ENCODE peak calls at places on chromosomes 7 and 10, in six cellular contexts. Y is mucosa of descending colon, R is lower lobe of right lung, P is tibial nerve, D is cardiac fibroblast, F is fibroblast of the aortic adventitia. W is an unnamed sample.

GRCh38 chr10:130708465-130708864 is 572.3 kb downstream of the GLRX3 start:
- DNase-seq in Y (no peak), R (no peak), P (no peak), D (no peak), F (no peak), W (no peak)

GRCh38 chr7:51045319-51046102 is 262.8 kb upstream of the GRB10 start:
- DNase-seq in Y (no peak), R (no peak), P (no peak), D (peak), F (peak), W (peak)

GRCh38 chr7:73703985-73704639 is 15.4 kb downstream of the STX1A start:
- DNase-seq in Y (peak), R (peak), P (no peak), D (peak), F (peak), W (peak)

GRCh38 chr10:42974693-42975002 is 102.2 kb upstream of the RET start:
- DNase-seq in Y (no peak), R (no peak), P (no peak), D (no peak), F (no peak), W (no peak)

GRCh38 chr10:24900888-24901685 is 51.3 kb downstream of the PRTFDC1 start:
- DNase-seq in Y (no peak), R (no peak), P (no peak), D (no peak), F (peak), W (peak)

GRCh38 chr7:108723343-108723957 is 153.8 kb downstream of the DNAJB9 start:
- DNase-seq in Y (no peak), R (no peak), P (no peak), D (no peak), F (no peak), W (no peak)

GRCh38 chr10:17062009-17062408 is 67.6 kb downstream of the CUBN start:
- DNase-seq in Y (no peak), R (no peak), P (no peak), D (peak), F (peak), W (peak)

GRCh38 chr10:97134202-97134601 is 51.6 kb downstream of the SLIT1 start:
- DNase-seq in Y (no peak), R (no peak), P (no peak), D (no peak), F (no peak), W (no peak)

GRCh38 chr7:24816868-24817267 is 59.6 kb upstream of the GSDME start:
- DNase-seq in Y (no peak), R (no peak), P (no peak), D (no peak), F (no peak), W (no peak)

GRCh38 chr10:125084191-125085186 is 75.9 kb downstream of the CTBP2 start:
- DNase-seq in Y (peak), R (no peak), P (no peak), D (peak), F (peak), W (peak)

GRCh38 chr10:78914502-78915330 is 154.1 kb upstream of the ZMIZ1 start:
- DNase-seq in Y (peak), R (no peak), P (peak), D (no peak), F (peak), W (peak)

GRCh38 chr10:132010484-132010883 is 28.8 kb upstream of the BNIP3 start:
- DNase-seq in Y (no peak), R (no peak), P (no peak), D (no peak), F (no peak), W (no peak)

GRCh38 chr10:132005147-132005546 is 23.4 kb upstream of the BNIP3 start:
- DNase-seq in Y (no peak), R (no peak), P (no peak), D (peak), F (no peak), W (no peak)

GRCh38 chr10:132006966-132007365 is 25.2 kb upstream of the BNIP3 start:
- DNase-seq in Y (no peak), R (no peak), P (no peak), D (no peak), F (no peak), W (no peak)

GRCh38 chr10:132009575-132009974 is 27.9 kb upstream of the BNIP3 start:
- DNase-seq in Y (no peak), R (no peak), P (no peak), D (no peak), F (no peak), W (no peak)

DNA sequence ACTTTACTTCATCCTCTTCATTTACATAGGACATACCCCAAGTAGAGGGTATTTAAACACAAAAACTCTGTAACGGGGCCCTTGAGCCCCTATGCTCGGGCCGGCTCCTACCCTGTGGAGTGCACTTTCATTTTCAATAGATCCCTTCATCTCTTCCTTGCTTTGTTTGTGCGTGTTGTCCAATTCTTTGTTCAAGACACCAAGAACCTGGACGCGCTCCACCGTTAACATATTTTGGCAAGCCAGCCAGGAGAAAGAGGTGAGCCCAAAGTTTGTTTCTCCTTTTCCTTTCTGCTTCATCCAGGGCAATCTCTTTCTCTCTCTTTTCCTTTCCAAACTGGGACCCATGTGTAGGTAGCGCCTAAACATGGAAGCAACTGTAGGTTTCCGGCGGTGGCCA is 26.0 kb upstream of the BNIP3 start:
- DNase-seq in Y (no peak), R (no peak), P (no peak), D (no peak), F (no peak), W (no peak)
- TF ChIP-seq CTCF in Y (no peak), R (no peak), P (no peak), D (no peak), F (no peak), W (no peak)

GRCh38 chr7:49243521-49243920 is 319.2 kb downstream of the CDC14C start:
- DNase-seq in Y (no peak), R (no peak), P (no peak), D (no peak), F (no peak), W (no peak)
- TF ChIP-seq CTCF in Y (no peak), R (no peak), P (no peak), D (no peak), F (no peak), W (no peak)

DNA sequence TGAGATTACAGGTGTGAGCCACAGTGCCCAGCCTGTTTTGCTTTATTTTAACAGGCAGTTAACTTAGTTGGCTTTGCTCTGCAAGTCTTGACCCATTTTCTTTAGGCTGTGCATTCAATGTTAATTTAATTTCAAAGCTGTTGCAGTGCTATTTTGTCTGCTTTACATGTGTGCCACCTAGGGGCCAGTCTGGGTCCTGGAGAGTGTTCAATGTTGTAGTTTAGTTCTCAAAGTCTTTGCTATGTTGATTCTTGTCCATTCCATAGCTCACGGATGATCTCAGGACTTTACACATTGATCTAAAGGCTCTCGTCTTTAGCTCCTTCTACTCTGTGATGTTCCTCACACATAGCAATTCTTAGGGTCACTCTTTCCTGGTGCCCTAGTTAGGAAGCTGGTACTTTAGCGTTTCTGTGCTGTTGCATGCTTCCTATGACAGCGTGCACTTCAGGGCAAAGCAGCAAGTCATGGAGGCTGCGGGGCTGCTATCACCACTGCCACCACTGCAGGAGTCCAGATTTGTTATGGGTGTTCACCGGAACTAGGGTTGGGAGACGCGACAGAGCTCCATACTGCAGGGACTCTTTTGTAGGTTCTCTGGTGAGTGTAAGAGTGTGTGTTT is 16.4 kb upstream of the ABCA13 start:
- DNase-seq in Y (peak), R (no peak), P (no peak), D (peak), F (peak), W (peak)
- TF ChIP-seq CTCF in Y (peak), R (peak), P (peak), D (peak), F (peak), W (peak)

DNA sequence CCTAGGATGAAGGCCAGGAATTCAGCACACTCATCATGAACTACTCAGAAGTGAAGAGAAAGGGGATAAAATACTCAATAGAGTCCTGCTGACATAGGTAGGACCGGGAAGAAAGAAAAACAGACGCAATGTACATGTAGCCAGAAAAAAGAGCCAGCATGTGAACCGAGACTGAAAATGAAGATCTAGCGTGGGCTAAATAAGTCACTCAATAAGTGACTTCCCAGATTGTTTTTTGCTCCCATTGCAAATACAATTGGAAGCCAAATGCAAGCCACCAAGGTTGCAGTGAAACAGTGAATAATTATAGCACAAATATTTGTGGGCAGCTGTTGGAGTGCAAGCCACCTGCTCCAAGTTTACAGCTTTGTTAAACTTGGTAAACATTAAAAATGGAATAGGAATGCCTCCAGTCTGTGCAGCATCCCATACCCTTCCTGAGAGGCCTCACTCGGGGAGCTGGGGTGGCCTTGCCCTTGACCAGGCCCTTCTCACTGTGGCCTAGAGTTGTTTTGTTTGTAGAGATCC is 34.7 kb upstream of the HPS1 start:
- DNase-seq in Y (no peak), R (no peak), P (no peak), D (no peak), F (no peak), W (no peak)
- TF ChIP-seq CTCF in Y (no peak), R (no peak), P (no peak), D (no peak), F (no peak), W (no peak)

DNA sequence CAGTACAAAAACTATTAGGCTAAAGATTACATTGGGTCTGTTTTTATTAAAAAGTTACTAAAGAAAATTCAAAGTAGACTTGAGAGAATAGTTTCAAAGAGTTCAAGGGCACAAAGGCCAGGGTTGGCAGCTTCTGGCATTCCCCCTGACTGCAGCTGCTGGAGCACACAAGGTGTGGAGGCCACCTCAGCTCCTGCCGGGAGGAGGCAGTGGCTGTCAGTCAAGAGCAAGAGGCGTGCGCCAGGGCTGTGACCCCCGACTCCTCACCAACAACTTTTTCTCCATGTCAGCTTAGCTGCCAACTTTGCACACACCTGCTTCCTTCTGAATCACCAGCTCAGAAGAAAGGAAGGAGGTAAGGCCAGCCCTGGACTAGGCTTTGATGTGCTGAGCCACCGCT is 144.6 kb upstream of the PLXNA4 start:
- DNase-seq in Y (no peak), R (no peak), P (no peak), D (no peak), F (no peak), W (no peak)
- TF ChIP-seq CTCF in Y (no peak), R (no peak), P (no peak), D (no peak), F (no peak), W (no peak)

DNA sequence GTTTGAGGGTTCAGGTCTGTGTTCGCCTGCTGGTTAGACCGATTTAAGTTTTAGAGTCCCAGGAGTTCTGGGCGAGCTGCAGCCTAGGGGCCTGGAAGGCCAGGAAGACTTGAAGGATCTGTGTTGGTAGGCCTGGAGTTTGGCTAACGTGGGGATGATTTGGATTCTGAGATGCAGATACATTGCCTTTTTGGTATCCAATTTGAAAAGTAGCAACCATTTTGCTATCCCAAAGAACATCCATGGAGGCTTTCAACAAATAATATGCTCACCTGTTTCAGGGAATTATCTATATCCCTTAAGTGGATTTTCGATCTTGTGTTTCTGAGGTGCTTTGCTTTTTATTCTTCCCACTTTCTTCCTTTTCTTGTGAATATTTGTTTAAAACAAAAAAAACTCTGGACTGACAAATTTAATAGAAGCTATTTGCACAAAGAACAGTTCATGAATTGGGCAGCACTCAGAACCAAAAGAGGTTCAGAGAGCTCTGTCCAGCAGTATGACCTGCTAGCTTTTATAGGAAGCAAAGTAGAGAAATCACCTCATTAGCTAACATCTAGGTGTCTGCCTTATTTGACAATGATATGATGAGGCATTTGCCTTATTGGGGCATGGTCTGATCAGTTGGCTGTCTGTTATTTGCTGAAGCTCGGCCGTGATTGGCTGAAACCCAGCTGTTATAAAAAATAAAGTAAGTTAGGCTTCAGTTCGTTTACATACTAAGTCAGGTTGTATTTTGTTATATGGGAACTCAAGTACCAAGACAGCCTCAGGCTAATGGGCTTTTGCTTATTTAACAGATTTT is 686 bp upstream of the TRIM4 start:
- DNase-seq in Y (no peak), R (no peak), P (no peak), D (peak), F (peak), W (peak)
- TF ChIP-seq CTCF in Y (no peak), R (no peak), P (no peak), D (no peak), F (no peak), W (no peak)

GRCh38 chr7:33421384-33421783 is 292.0 kb downstream of the BBS9 start:
- DNase-seq in Y (no peak), R (no peak), P (no peak), D (peak), F (peak), W (peak)

GRCh38 chr7:33420311-33420710 is 290.9 kb downstream of the BBS9 start:
- DNase-seq in Y (no peak), R (no peak), P (no peak), D (no peak), F (no peak), W (no peak)

GRCh38 chr7:33422825-33423645 is 293.7 kb downstream of the BBS9 start:
- DNase-seq in Y (no peak), R (no peak), P (no peak), D (no peak), F (no peak), W (no peak)

GRCh38 chr7:33425385-33425784 is 296.0 kb downstream of the BBS9 start:
- DNase-seq in Y (no peak), R (no peak), P (no peak), D (no peak), F (no peak), W (peak)

DNA sequence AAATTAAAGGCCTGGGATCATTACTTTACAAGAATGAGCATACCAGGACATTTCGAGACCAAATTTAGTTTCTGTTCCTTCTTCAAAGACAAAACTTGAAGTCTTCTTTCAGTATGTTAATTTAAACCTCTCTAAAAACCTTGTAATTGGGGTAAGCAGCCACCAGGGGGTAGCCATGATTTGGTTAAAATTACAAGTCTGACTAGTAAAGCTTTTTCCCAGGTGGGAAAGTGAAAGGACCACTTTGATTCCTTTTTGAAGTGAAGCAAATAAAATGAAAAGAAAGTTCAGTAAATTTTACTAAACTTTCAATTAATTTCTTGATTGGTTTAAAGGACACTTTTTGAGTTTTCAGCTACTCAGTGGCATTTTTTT is 294.3 kb downstream of the BBS9 start:
- DNase-seq in Y (no peak), R (no peak), P (peak), D (peak), F (peak), W (no peak)
- TF ChIP-seq CTCF in Y (no peak), R (peak), P (no peak), D (peak), F (peak), W (peak)

GRCh38 chr7:150420987-150421674 is 29.3 kb upstream of the GIMAP8 start:
- DNase-seq in Y (peak), R (peak), P (peak), D (peak), F (peak), W (peak)

GRCh38 chr7:150420242-150420641 is 30.2 kb upstream of the GIMAP8 start:
- DNase-seq in Y (no peak), R (no peak), P (no peak), D (no peak), F (no peak), W (no peak)

GRCh38 chr7:150415161-150416160 is 35.0 kb upstream of the GIMAP8 start:
- DNase-seq in Y (no peak), R (no peak), P (no peak), D (no peak), F (no peak), W (no peak)

GRCh38 chr7:150417239-150417638 is 33.2 kb upstream of the GIMAP8 start:
- DNase-seq in Y (no peak), R (no peak), P (no peak), D (no peak), F (no peak), W (no peak)

GRCh38 chr7:150417863-150418262 is 32.6 kb upstream of the GIMAP8 start:
- DNase-seq in Y (no peak), R (no peak), P (no peak), D (no peak), F (no peak), W (no peak)
- TF ChIP-seq CTCF in Y (no peak), R (no peak), P (no peak), D (peak), F (no peak), W (peak)

W was measured in choroid plexus epithelial cell.